ENCODE peak calls at places on chromosomes 16 and 17, in nine cellular contexts. P, V, T, B, R, O, I, M and S are unnamed samples.

GRCh38 chr17:51734976-51735375 is 423.5 kb downstream of the CA10 start:
- DNase-seq in P (no peak), V (no peak), T (no peak), B (no peak), R (no peak), O (no peak), I (no peak), M (no peak), S (no peak)

GRCh38 chr17:49848739-49849138 is 870 bp upstream of the TAC4 start:
- DNase-seq in P (no peak), V (no peak), T (no peak), B (no peak), R (peak; percentile 1), O (no peak), I (no peak), M (no peak), S (no peak)

GRCh38 chr17:17191346-17191792 is 14.8 kb downstream of the PLD6 start:
- DNase-seq in P (no peak), V (no peak), T (peak; percentile 77), B (peak; percentile 81), R (no peak), O (no peak), I (peak; percentile 60), M (no peak), S (no peak)

GRCh38 chr16:65121870-65122723 is at the start of gene CDH11:
- DNase-seq in P (peak; percentile 93), V (peak; percentile 85), T (peak; percentile 84), B (peak; percentile 78), R (no peak), O (no peak), I (peak; percentile 55), M (peak; percentile 46), S (no peak)

GRCh38 chr17:75289832-75290337 is 652 bp upstream of the SLC25A19 start:
- DNase-seq in P (no peak), V (peak; percentile 90), T (no peak), B (peak; percentile 84), R (peak; percentile 79), O (peak; percentile 69), I (no peak), M (peak; percentile 84), S (no peak)

GRCh38 chr17:61770752-61771533 is 92.4 kb downstream of the BRIP1 start:
- DNase-seq in P (no peak), V (no peak), T (no peak), B (no peak), R (no peak), O (no peak), I (peak; percentile 18), M (no peak), S (no peak)

GRCh38 chr16:77866769-77867168 is 78.4 kb downstream of the VAT1L start:
- DNase-seq in P (no peak), V (no peak), T (no peak), B (no peak), R (no peak), O (no peak), I (no peak), M (no peak), S (no peak)

GRCh38 chr17:80760501-80760900 is 215.9 kb downstream of the RPTOR start:
- DNase-seq in P (no peak), V (peak; percentile 78), T (peak; percentile 44), B (peak; percentile 50), R (no peak), O (no peak), I (no peak), M (peak; percentile 69), S (no peak)

GRCh38 chr17:59756236-59756818 is 48.9 kb downstream of the VMP1 start:
- DNase-seq in P (no peak), V (no peak), T (no peak), B (no peak), R (no peak), O (no peak), I (no peak), M (no peak), S (no peak)

GRCh38 chr16:88817785-88818609 is 6.3 kb upstream of the APRT start:
- DNase-seq in P (no peak), V (no peak), T (no peak), B (no peak), R (no peak), O (no peak), I (peak; percentile 32), M (no peak), S (no peak)

GRCh38 chr17:36728030-36728991 is 126.9 kb downstream of the MRM1 start:
- DNase-seq in P (no peak), V (no peak), T (no peak), B (no peak), R (no peak), O (no peak), I (no peak), M (no peak), S (no peak)

GRCh38 chr17:4849011-4849536 is 15.9 kb downstream of the MINK1 start:
- DNase-seq in P (no peak), V (no peak), T (no peak), B (no peak), R (no peak), O (no peak), I (no peak), M (no peak), S (no peak)

GRCh38 chr16:53756329-53756996 is 52.5 kb downstream of the FTO start:
- DNase-seq in P (no peak), V (no peak), T (no peak), B (no peak), R (no peak), O (no peak), I (no peak), M (no peak), S (no peak)

GRCh38 chr17:49508061-49508865 is 13.2 kb downstream of the NGFR start:
- DNase-seq in P (no peak), V (no peak), T (no peak), B (no peak), R (no peak), O (no peak), I (no peak), M (no peak), S (no peak)

GRCh38 chr17:79803997-79804855 is 7.3 kb upstream of the CBX8 start:
- DNase-seq in P (no peak), V (no peak), T (no peak), B (no peak), R (no peak), O (no peak), I (no peak), M (no peak), S (peak; percentile 61)

DNA sequence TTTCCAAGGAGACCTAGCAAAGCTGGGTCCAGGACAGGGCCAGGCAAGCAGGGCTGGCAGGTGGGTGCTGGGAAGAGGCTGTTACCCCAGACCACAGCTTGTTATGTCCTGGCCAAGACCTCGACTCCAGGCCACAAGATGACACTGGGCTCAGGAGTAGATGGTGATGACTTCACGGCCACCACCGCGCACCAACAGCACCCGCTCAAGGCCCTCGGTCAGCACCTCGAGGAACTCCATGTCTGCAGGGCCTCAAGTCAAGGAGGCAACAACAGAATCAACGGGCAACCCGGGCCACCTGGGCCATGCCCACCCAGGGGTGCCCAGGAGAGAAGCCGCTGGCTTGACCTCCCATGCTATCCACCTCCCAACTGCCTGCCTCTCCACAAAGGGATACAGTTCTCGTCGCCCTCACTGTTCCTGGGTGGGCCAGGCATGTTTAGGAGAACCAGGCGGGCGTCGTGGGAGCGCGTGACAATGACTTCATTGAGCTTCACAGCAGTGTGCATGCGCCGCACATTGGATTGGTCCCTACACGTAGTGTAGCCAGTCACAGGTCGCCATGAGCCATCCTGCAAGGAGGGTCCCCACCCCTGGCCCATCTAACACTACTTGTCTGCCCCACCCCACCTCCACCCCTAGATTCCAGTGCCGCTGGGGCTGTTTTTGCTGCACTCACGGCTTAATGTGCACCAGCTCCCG is 921 bp upstream of the LCAT start:
- DNase-seq in P (no peak), V (no peak), T (no peak), B (no peak), R (no peak), O (no peak), I (no peak), M (no peak), S (no peak)
- H3K27ac ChIP-seq in P (peak overlapping the region; percentile 34), V (no peak overlapping the region), T (no peak overlapping the region), B (peak overlapping the region; percentile 84), R (no peak overlapping the region), O (no peak overlapping the region), I (peak overlapping the region; percentile 21), M (peak overlapping the region; percentile 64), S (no peak overlapping the region)

DNA sequence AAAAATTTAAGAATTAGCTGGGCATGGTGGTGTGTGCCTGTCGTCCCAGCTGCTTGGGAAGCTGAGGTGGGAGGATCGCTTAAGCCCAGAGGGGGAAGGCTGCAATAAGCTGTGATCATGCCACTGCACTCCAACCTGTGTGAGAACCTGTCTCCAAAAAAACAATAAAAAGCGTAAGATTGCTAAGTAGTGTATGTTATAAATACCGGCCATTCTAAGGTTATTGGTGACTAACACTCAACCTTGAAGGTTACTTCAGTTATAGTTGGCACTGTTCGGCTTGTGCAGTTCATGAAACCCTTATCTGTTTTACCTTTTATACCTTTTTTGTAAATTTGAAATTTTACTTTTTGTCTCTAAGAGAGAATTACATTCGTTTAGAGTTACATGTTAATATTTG is 44.0 kb downstream of the PAFAH1B1 start:
- DNase-seq in P (no peak), V (no peak), T (no peak), B (no peak), R (no peak), O (no peak), I (no peak), M (no peak), S (no peak)
- H3K27ac ChIP-seq in P (no peak overlapping the region), V (no peak overlapping the region), T (no peak overlapping the region), B (no peak overlapping the region), R (no peak overlapping the region), O (no peak overlapping the region), I (no peak overlapping the region), M (no peak overlapping the region), S (no peak overlapping the region)

GRCh38 chr17:82840431-82840831 is 609 bp upstream of the ZNF750 start:
- DNase-seq in P (peak; percentile 13), V (peak; percentile 44), T (no peak), B (peak; percentile 60), R (no peak), O (no peak), I (no peak), M (no peak), S (no peak)

GRCh38 chr17:82836823-82837357 is 2.9 kb downstream of the ZNF750 start:
- DNase-seq in P (no peak), V (peak; percentile 33), T (no peak), B (peak; percentile 48), R (no peak), O (no peak), I (no peak), M (peak; percentile 23), S (no peak)

GRCh38 chr17:82839617-82840292 is at the start of gene ZNF750:
- DNase-seq in P (peak; percentile 11), V (peak; percentile 66), T (no peak), B (peak; percentile 30), R (no peak), O (no peak), I (no peak), M (no peak), S (no peak)

GRCh38 chr17:82837586-82838320 is 2.1 kb downstream of the ZNF750 start:
- DNase-seq in P (no peak), V (peak; percentile 36), T (no peak), B (peak; percentile 28), R (no peak), O (no peak), I (no peak), M (no peak), S (no peak)

GRCh38 chr17:82838386-82839063 is 1.3 kb downstream of the ZNF750 start:
- DNase-seq in P (no peak), V (peak; percentile 72), T (no peak), B (peak; percentile 68), R (no peak), O (no peak), I (no peak), M (peak; percentile 90), S (peak; percentile 75)
- H3K27ac ChIP-seq in P (no peak overlapping the region), V (peak overlapping the region; percentile 71), T (no peak overlapping the region), B (no peak overlapping the region), R (no peak overlapping the region), O (no peak overlapping the region), I (no peak overlapping the region), M (peak overlapping the region; percentile 85), S (no peak overlapping the region)

GRCh38 chr17:43745541-43745940 is 13.1 kb downstream of the SOST start:
- DNase-seq in P (no peak), V (no peak), T (no peak), B (no peak), R (no peak), O (no peak), I (no peak), M (no peak), S (no peak)
- H3K27ac ChIP-seq in P (no peak overlapping the region), V (no peak overlapping the region), T (no peak overlapping the region), B (no peak overlapping the region), R (no peak overlapping the region), O (no peak overlapping the region), I (no peak overlapping the region), M (peak overlapping the region; percentile 14), S (no peak overlapping the region)